ENCODE peak calls at places on chromosomes 12 and 14, in ten cellular contexts. One of them, this sample, is unnamed.

GRCh38 chr12:40058721-40059190 is 47.1 kb downstream of the SLC2A13 start:
- DNase-seq in astrocyte of the spinal cord: no peak
- DNase-seq in choroid plexus epithelial cell: no peak
- DNase-seq in lower lobe of right lung: no peak
- DNase-seq in cardiac fibroblast: no peak
- DNase-seq in sigmoid colon: no peak
- DNase-seq in dorsolateral prefrontal cortex: peak; percentile 20
- DNase-seq in lung: no peak
- DNase-seq in esophagus squamous epithelium: no peak
- DNase-seq in left ventricle myocardium inferior: no peak
- DNase-seq in this sample: peak; percentile 4

GRCh38 chr12:52631264-52631663 is 12.9 kb upstream of the KRT73 start:
- DNase-seq in lower lobe of right lung: no peak
- DNase-seq in choroid plexus epithelial cell: no peak
- DNase-seq in dorsolateral prefrontal cortex: no peak
- DNase-seq in esophagus squamous epithelium: no peak
- DNase-seq in astrocyte of the spinal cord: no peak
- DNase-seq in cardiac fibroblast: no peak
- DNase-seq in sigmoid colon: no peak
- DNase-seq in lung: no peak
- DNase-seq in left ventricle myocardium inferior: no peak
- DNase-seq in this sample: no peak

GRCh38 chr12:65742481-65742971 is 81.8 kb upstream of the HMGA2 start:
- DNase-seq in lower lobe of right lung: no peak
- DNase-seq in sigmoid colon: no peak
- DNase-seq in lung: no peak
- DNase-seq in choroid plexus epithelial cell: peak; percentile 42
- DNase-seq in cardiac fibroblast: peak; percentile 56
- DNase-seq in esophagus squamous epithelium: no peak
- DNase-seq in left ventricle myocardium inferior: no peak
- DNase-seq in dorsolateral prefrontal cortex: no peak
- DNase-seq in astrocyte of the spinal cord: peak; percentile 65
- DNase-seq in this sample: peak; percentile 37

GRCh38 chr14:95250936-95251335 is 68.8 kb downstream of the CLMN start:
- DNase-seq in astrocyte of the spinal cord: no peak
- DNase-seq in cardiac fibroblast: no peak
- DNase-seq in lower lobe of right lung: no peak
- DNase-seq in esophagus squamous epithelium: no peak
- DNase-seq in choroid plexus epithelial cell: no peak
- DNase-seq in left ventricle myocardium inferior: no peak
- DNase-seq in lung: no peak
- DNase-seq in sigmoid colon: no peak
- DNase-seq in dorsolateral prefrontal cortex: no peak
- DNase-seq in this sample: no peak

GRCh38 chr14:74655597-74656389 is 43.8 kb upstream of the LTBP2 start:
- DNase-seq in dorsolateral prefrontal cortex: no peak
- DNase-seq in choroid plexus epithelial cell: peak; percentile 80
- DNase-seq in cardiac fibroblast: peak; percentile 88
- DNase-seq in lower lobe of right lung: no peak
- DNase-seq in sigmoid colon: no peak
- DNase-seq in esophagus squamous epithelium: no peak
- DNase-seq in left ventricle myocardium inferior: no peak
- DNase-seq in astrocyte of the spinal cord: peak; percentile 44
- DNase-seq in lung: no peak
- DNase-seq in this sample: peak; percentile 90

GRCh38 chr12:75591628-75592027 is 80.2 kb upstream of the KRR1 start:
- DNase-seq in sigmoid colon: no peak
- DNase-seq in dorsolateral prefrontal cortex: no peak
- DNase-seq in left ventricle myocardium inferior: no peak
- DNase-seq in lung: no peak
- DNase-seq in esophagus squamous epithelium: no peak
- DNase-seq in cardiac fibroblast: no peak
- DNase-seq in lower lobe of right lung: no peak
- DNase-seq in choroid plexus epithelial cell: no peak
- DNase-seq in astrocyte of the spinal cord: no peak
- DNase-seq in this sample: no peak

GRCh38 chr12:108441549-108441948 is 73.5 kb upstream of the FICD start:
- DNase-seq in choroid plexus epithelial cell: no peak
- DNase-seq in esophagus squamous epithelium: no peak
- DNase-seq in astrocyte of the spinal cord: no peak
- DNase-seq in cardiac fibroblast: no peak
- DNase-seq in lower lobe of right lung: no peak
- DNase-seq in lung: no peak
- DNase-seq in left ventricle myocardium inferior: no peak
- DNase-seq in sigmoid colon: no peak
- DNase-seq in dorsolateral prefrontal cortex: no peak
- DNase-seq in this sample: no peak

GRCh38 chr12:57954768-57955167 is 13.4 kb downstream of the ATP23 start:
- DNase-seq in sigmoid colon: no peak
- DNase-seq in cardiac fibroblast: no peak
- DNase-seq in left ventricle myocardium inferior: no peak
- DNase-seq in choroid plexus epithelial cell: no peak
- DNase-seq in dorsolateral prefrontal cortex: no peak
- DNase-seq in lower lobe of right lung: no peak
- DNase-seq in esophagus squamous epithelium: no peak
- DNase-seq in lung: no peak
- DNase-seq in astrocyte of the spinal cord: no peak
- DNase-seq in this sample: no peak

GRCh38 chr12:49552014-49552413 is 13.2 kb downstream of the KCNH3 start:
- DNase-seq in cardiac fibroblast: peak; percentile 56
- DNase-seq in lung: no peak
- DNase-seq in lower lobe of right lung: no peak
- DNase-seq in astrocyte of the spinal cord: no peak
- DNase-seq in left ventricle myocardium inferior: peak; percentile 56
- DNase-seq in choroid plexus epithelial cell: no peak
- DNase-seq in esophagus squamous epithelium: no peak
- DNase-seq in sigmoid colon: no peak
- DNase-seq in dorsolateral prefrontal cortex: peak; percentile 70
- DNase-seq in this sample: peak; percentile 58

GRCh38 chr14:75848337-75848736 is 133.5 kb downstream of the TGFB3 start:
- DNase-seq in dorsolateral prefrontal cortex: no peak
- DNase-seq in cardiac fibroblast: no peak
- DNase-seq in choroid plexus epithelial cell: no peak
- DNase-seq in sigmoid colon: no peak
- DNase-seq in astrocyte of the spinal cord: no peak
- DNase-seq in lower lobe of right lung: no peak
- DNase-seq in left ventricle myocardium inferior: no peak
- DNase-seq in lung: no peak
- DNase-seq in esophagus squamous epithelium: no peak
- DNase-seq in this sample: no peak

GRCh38 chr12:93733358-93733757 is 56.2 kb downstream of the CRADD start:
- DNase-seq in dorsolateral prefrontal cortex: no peak
- DNase-seq in cardiac fibroblast: no peak
- DNase-seq in esophagus squamous epithelium: no peak
- DNase-seq in sigmoid colon: peak; percentile 74
- DNase-seq in left ventricle myocardium inferior: peak; percentile 29
- DNase-seq in choroid plexus epithelial cell: no peak
- DNase-seq in lung: no peak
- DNase-seq in astrocyte of the spinal cord: no peak
- DNase-seq in lower lobe of right lung: no peak
- DNase-seq in this sample: no peak

DNA sequence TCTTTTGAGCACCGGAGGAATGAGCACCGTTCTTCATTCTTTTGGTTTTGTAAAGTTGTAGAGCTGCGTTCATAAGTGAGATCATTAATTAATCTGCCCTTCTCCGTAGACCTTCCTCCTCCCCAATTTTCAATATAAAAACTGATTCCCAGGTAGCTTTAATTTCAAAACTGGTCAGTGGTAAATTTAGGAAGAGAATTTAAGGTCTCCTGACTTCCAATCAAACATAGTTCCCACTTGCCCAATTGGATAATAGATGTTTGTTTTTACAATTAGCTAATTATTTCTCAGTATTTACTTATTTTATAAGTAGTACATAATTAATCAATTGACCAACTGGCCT is 27.2 kb upstream of the YBX3 start:
- DNase-seq in astrocyte of the spinal cord: no peak
- DNase-seq in cardiac fibroblast: no peak
- DNase-seq in left ventricle myocardium inferior: no peak
- DNase-seq in lower lobe of right lung: no peak
- DNase-seq in esophagus squamous epithelium: no peak
- DNase-seq in dorsolateral prefrontal cortex: no peak
- DNase-seq in choroid plexus epithelial cell: no peak
- DNase-seq in lung: no peak
- DNase-seq in sigmoid colon: no peak
- DNase-seq in this sample: no peak
- TF ChIP-seq CTCF in astrocyte of the spinal cord: no peak
- TF ChIP-seq CTCF in cardiac fibroblast: no peak
- TF ChIP-seq CTCF in left ventricle myocardium inferior: peak; percentile 38
- TF ChIP-seq CTCF in lower lobe of right lung: no peak
- TF ChIP-seq CTCF in esophagus squamous epithelium: no peak
- TF ChIP-seq CTCF in dorsolateral prefrontal cortex: peak; percentile 9
- TF ChIP-seq CTCF in choroid plexus epithelial cell: no peak
- TF ChIP-seq CTCF in lung: no peak
- TF ChIP-seq CTCF in sigmoid colon: no peak
- TF ChIP-seq CTCF in this sample: no peak

GRCh38 chr12:119180380-119181040 is 1.8 kb downstream of the HSPB8 start:
- DNase-seq in lung: peak; percentile 43
- DNase-seq in astrocyte of the spinal cord: peak; percentile 43
- DNase-seq in lower lobe of right lung: no peak
- DNase-seq in left ventricle myocardium inferior: no peak
- DNase-seq in dorsolateral prefrontal cortex: no peak
- DNase-seq in cardiac fibroblast: peak; percentile 72
- DNase-seq in esophagus squamous epithelium: no peak
- DNase-seq in sigmoid colon: peak; percentile 90
- DNase-seq in choroid plexus epithelial cell: peak; percentile 44
- DNase-seq in this sample: peak; percentile 74
- H3K4me3 ChIP-seq in lung: peak overlapping the region; percentile 53
- H3K4me3 ChIP-seq in astrocyte of the spinal cord: peak overlapping the region; percentile 43
- H3K4me3 ChIP-seq in lower lobe of right lung: peak overlapping the region; percentile 73
- H3K4me3 ChIP-seq in left ventricle myocardium inferior: peak overlapping the region; percentile 77
- H3K4me3 ChIP-seq in dorsolateral prefrontal cortex: peak overlapping the region; percentile 52
- H3K4me3 ChIP-seq in cardiac fibroblast: peak overlapping the region; percentile 60
- H3K4me3 ChIP-seq in esophagus squamous epithelium: peak overlapping the region; percentile 74
- H3K4me3 ChIP-seq in sigmoid colon: peak overlapping the region; percentile 76
- H3K4me3 ChIP-seq in choroid plexus epithelial cell: peak overlapping the region; percentile 45
- H3K4me3 ChIP-seq in this sample: peak overlapping the region; percentile 63

DNA sequence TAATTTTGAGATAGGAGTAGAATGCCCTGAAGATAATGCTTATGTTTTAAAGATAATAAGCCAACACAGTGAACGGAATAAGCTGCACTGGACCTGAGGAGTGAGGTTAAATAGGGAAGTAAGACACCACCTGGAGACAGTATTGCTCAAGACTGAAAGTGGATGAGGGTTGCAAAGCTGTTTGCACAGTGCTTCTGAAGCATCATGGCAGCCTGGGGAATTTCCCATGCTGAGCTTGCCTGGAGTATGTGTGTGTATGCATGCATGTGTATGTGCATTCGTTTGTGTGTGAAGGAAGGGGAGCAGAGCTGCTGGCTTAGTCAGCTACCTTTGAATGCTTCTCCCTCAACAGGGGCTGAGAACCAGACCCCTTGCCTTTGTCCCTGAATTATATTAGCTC is 35.8 kb downstream of the BHLHE41 start:
- DNase-seq in dorsolateral prefrontal cortex: no peak
- DNase-seq in choroid plexus epithelial cell: peak; percentile 35
- DNase-seq in left ventricle myocardium inferior: no peak
- DNase-seq in cardiac fibroblast: no peak
- DNase-seq in astrocyte of the spinal cord: no peak
- DNase-seq in esophagus squamous epithelium: no peak
- DNase-seq in sigmoid colon: no peak
- DNase-seq in lower lobe of right lung: peak; percentile 44
- DNase-seq in lung: no peak
- DNase-seq in this sample: no peak
- TF ChIP-seq CTCF in dorsolateral prefrontal cortex: no peak
- TF ChIP-seq CTCF in choroid plexus epithelial cell: no peak
- TF ChIP-seq CTCF in left ventricle myocardium inferior: no peak
- TF ChIP-seq CTCF in cardiac fibroblast: no peak
- TF ChIP-seq CTCF in astrocyte of the spinal cord: no peak
- TF ChIP-seq CTCF in esophagus squamous epithelium: no peak
- TF ChIP-seq CTCF in sigmoid colon: no peak
- TF ChIP-seq CTCF in lower lobe of right lung: no peak
- TF ChIP-seq CTCF in lung: no peak
- TF ChIP-seq CTCF in this sample: no peak

GRCh38 chr12:9107542-9107873 is 8.2 kb downstream of the A2M start:
- DNase-seq in sigmoid colon: no peak
- DNase-seq in choroid plexus epithelial cell: no peak
- DNase-seq in astrocyte of the spinal cord: no peak
- DNase-seq in dorsolateral prefrontal cortex: no peak
- DNase-seq in left ventricle myocardium inferior: no peak
- DNase-seq in lung: no peak
- DNase-seq in lower lobe of right lung: no peak
- DNase-seq in cardiac fibroblast: no peak
- DNase-seq in esophagus squamous epithelium: no peak
- DNase-seq in this sample: no peak
- H3K4me3 ChIP-seq in sigmoid colon: no peak overlapping the region
- H3K4me3 ChIP-seq in choroid plexus epithelial cell: no peak overlapping the region
- H3K4me3 ChIP-seq in astrocyte of the spinal cord: no peak overlapping the region
- H3K4me3 ChIP-seq in dorsolateral prefrontal cortex: no peak overlapping the region
- H3K4me3 ChIP-seq in left ventricle myocardium inferior: no peak overlapping the region
- H3K4me3 ChIP-seq in lung: no peak overlapping the region
- H3K4me3 ChIP-seq in lower lobe of right lung: no peak overlapping the region
- H3K4me3 ChIP-seq in cardiac fibroblast: no peak overlapping the region
- H3K4me3 ChIP-seq in esophagus squamous epithelium: no peak overlapping the region
- H3K4me3 ChIP-seq in this sample: no peak overlapping the region

GRCh38 chr14:99179946-99180345 is 92.1 kb downstream of the BCL11B start:
- DNase-seq in lower lobe of right lung: no peak
- DNase-seq in astrocyte of the spinal cord: no peak
- DNase-seq in choroid plexus epithelial cell: no peak
- DNase-seq in lung: no peak
- DNase-seq in left ventricle myocardium inferior: no peak
- DNase-seq in esophagus squamous epithelium: no peak
- DNase-seq in dorsolateral prefrontal cortex: no peak
- DNase-seq in cardiac fibroblast: no peak
- DNase-seq in sigmoid colon: no peak
- DNase-seq in this sample: no peak
- TF ChIP-seq CTCF in lower lobe of right lung: no peak
- TF ChIP-seq CTCF in astrocyte of the spinal cord: no peak
- TF ChIP-seq CTCF in choroid plexus epithelial cell: no peak
- TF ChIP-seq CTCF in lung: no peak
- TF ChIP-seq CTCF in left ventricle myocardium inferior: no peak
- TF ChIP-seq CTCF in esophagus squamous epithelium: no peak
- TF ChIP-seq CTCF in dorsolateral prefrontal cortex: no peak
- TF ChIP-seq CTCF in cardiac fibroblast: no peak
- TF ChIP-seq CTCF in sigmoid colon: no peak
- TF ChIP-seq CTCF in this sample: no peak

GRCh38 chr12:7026854-7027253 is 8.6 kb upstream of the LPCAT3 start:
- DNase-seq in lower lobe of right lung: no peak
- DNase-seq in esophagus squamous epithelium: no peak
- DNase-seq in astrocyte of the spinal cord: no peak
- DNase-seq in lung: no peak
- DNase-seq in dorsolateral prefrontal cortex: no peak
- DNase-seq in choroid plexus epithelial cell: no peak
- DNase-seq in left ventricle myocardium inferior: no peak
- DNase-seq in sigmoid colon: no peak
- DNase-seq in cardiac fibroblast: no peak
- DNase-seq in this sample: no peak
- H3K4me3 ChIP-seq in lower lobe of right lung: no peak overlapping the region
- H3K4me3 ChIP-seq in esophagus squamous epithelium: no peak overlapping the region
- H3K4me3 ChIP-seq in astrocyte of the spinal cord: no peak overlapping the region
- H3K4me3 ChIP-seq in lung: no peak overlapping the region
- H3K4me3 ChIP-seq in dorsolateral prefrontal cortex: no peak overlapping the region
- H3K4me3 ChIP-seq in choroid plexus epithelial cell: no peak overlapping the region
- H3K4me3 ChIP-seq in left ventricle myocardium inferior: no peak overlapping the region
- H3K4me3 ChIP-seq in sigmoid colon: no peak overlapping the region
- H3K4me3 ChIP-seq in cardiac fibroblast: no peak overlapping the region
- H3K4me3 ChIP-seq in this sample: no peak overlapping the region

GRCh38 chr14:68655961-68656360 is 136.9 kb downstream of the ZFP36L1 start:
- DNase-seq in choroid plexus epithelial cell: no peak
- DNase-seq in dorsolateral prefrontal cortex: no peak
- DNase-seq in cardiac fibroblast: no peak
- DNase-seq in astrocyte of the spinal cord: no peak
- DNase-seq in esophagus squamous epithelium: no peak
- DNase-seq in left ventricle myocardium inferior: no peak
- DNase-seq in lower lobe of right lung: no peak
- DNase-seq in sigmoid colon: no peak
- DNase-seq in lung: no peak
- DNase-seq in this sample: no peak
- TF ChIP-seq CTCF in choroid plexus epithelial cell: peak; percentile 26
- TF ChIP-seq CTCF in dorsolateral prefrontal cortex: peak; percentile 28
- TF ChIP-seq CTCF in cardiac fibroblast: no peak
- TF ChIP-seq CTCF in astrocyte of the spinal cord: peak; percentile 33
- TF ChIP-seq CTCF in esophagus squamous epithelium: no peak
- TF ChIP-seq CTCF in left ventricle myocardium inferior: peak; percentile 46
- TF ChIP-seq CTCF in lower lobe of right lung: no peak
- TF ChIP-seq CTCF in sigmoid colon: no peak
- TF ChIP-seq CTCF in lung: no peak
- TF ChIP-seq CTCF in this sample: peak; percentile 3

GRCh38 chr14:104754213-104754851 is 1.4 kb downstream of the SIVA1 start:
- DNase-seq in dorsolateral prefrontal cortex: no peak
- DNase-seq in esophagus squamous epithelium: no peak
- DNase-seq in astrocyte of the spinal cord: no peak
- DNase-seq in lower lobe of right lung: no peak
- DNase-seq in left ventricle myocardium inferior: no peak
- DNase-seq in cardiac fibroblast: no peak
- DNase-seq in choroid plexus epithelial cell: no peak
- DNase-seq in lung: no peak
- DNase-seq in sigmoid colon: no peak
- DNase-seq in this sample: no peak
- H3K4me3 ChIP-seq in dorsolateral prefrontal cortex: peak overlapping the region; percentile 94
- H3K4me3 ChIP-seq in esophagus squamous epithelium: peak overlapping the region; percentile 76
- H3K4me3 ChIP-seq in astrocyte of the spinal cord: peak overlapping the region; percentile 90
- H3K4me3 ChIP-seq in lower lobe of right lung: peak overlapping the region; percentile 98
- H3K4me3 ChIP-seq in left ventricle myocardium inferior: peak overlapping the region; percentile 98
- H3K4me3 ChIP-seq in cardiac fibroblast: peak overlapping the region; percentile 99
- H3K4me3 ChIP-seq in choroid plexus epithelial cell: peak overlapping the region; percentile 99
- H3K4me3 ChIP-seq in lung: no peak overlapping the region
- H3K4me3 ChIP-seq in sigmoid colon: peak overlapping the region; percentile 99
- H3K4me3 ChIP-seq in this sample: peak overlapping the region; percentile 88

This sample was measured in AG10803.